ENCODE peak calls at places on chromosomes 4 and X, in five cellular contexts. One of them, this sample, is unnamed.

GRCh38 chr4:121272526-121272925 is 108.3 kb downstream of the QRFPR start:
- DNase-seq in RWPE1: peak; percentile 57
- DNase-seq in nucleus accumbens: no peak
- DNase-seq in immature natural killer cell: no peak
- DNase-seq in AG08395: no peak
- DNase-seq in this sample: no peak

GRCh38 chr4:113823291-113823659 is 61.7 kb upstream of the CAMK2D start:
- DNase-seq in nucleus accumbens: no peak
- DNase-seq in immature natural killer cell: no peak
- DNase-seq in AG08395: no peak
- DNase-seq in RWPE1: no peak
- DNase-seq in this sample: no peak

GRCh38 chrX:96361844-96362243 is 322.8 kb upstream of the DIAPH2 start:
- DNase-seq in AG08395: no peak
- DNase-seq in nucleus accumbens: no peak
- DNase-seq in immature natural killer cell: no peak
- DNase-seq in RWPE1: no peak
- DNase-seq in this sample: no peak

GRCh38 chr4:105596676-105597075 is 44.3 kb downstream of the ARHGEF38 start:
- DNase-seq in AG08395: no peak
- DNase-seq in nucleus accumbens: no peak
- DNase-seq in RWPE1: no peak
- DNase-seq in immature natural killer cell: no peak
- DNase-seq in this sample: no peak

GRCh38 chr4:56742080-56742871 is 61.2 kb upstream of the HOPX start:
- DNase-seq in immature natural killer cell: no peak
- DNase-seq in nucleus accumbens: no peak
- DNase-seq in AG08395: peak; percentile 38
- DNase-seq in RWPE1: no peak
- DNase-seq in this sample: no peak

GRCh38 chrX:112941209-112941788 is 100.7 kb upstream of the AMOT start:
- DNase-seq in AG08395: no peak
- DNase-seq in RWPE1: no peak
- DNase-seq in nucleus accumbens: no peak
- DNase-seq in immature natural killer cell: no peak
- DNase-seq in this sample: no peak

GRCh38 chr4:151417164-151417571 is 8.2 kb downstream of the FHIP1A start:
- DNase-seq in immature natural killer cell: no peak
- DNase-seq in RWPE1: no peak
- DNase-seq in AG08395: no peak
- DNase-seq in nucleus accumbens: no peak
- DNase-seq in this sample: no peak

GRCh38 chr4:109557433-109557832 is 2.6 kb upstream of the MCUB start:
- DNase-seq in immature natural killer cell: no peak
- DNase-seq in nucleus accumbens: no peak
- DNase-seq in AG08395: no peak
- DNase-seq in RWPE1: no peak
- DNase-seq in this sample: no peak

GRCh38 chr4:149095798-149096197 is 653.6 kb upstream of the NR3C2 start:
- DNase-seq in RWPE1: no peak
- DNase-seq in immature natural killer cell: no peak
- DNase-seq in AG08395: peak; percentile 33
- DNase-seq in nucleus accumbens: no peak
- DNase-seq in this sample: no peak

GRCh38 chr4:97123573-97123972 is 1019.7 kb downstream of the STPG2 start:
- DNase-seq in nucleus accumbens: no peak
- DNase-seq in immature natural killer cell: no peak
- DNase-seq in AG08395: no peak
- DNase-seq in RWPE1: no peak
- DNase-seq in this sample: no peak

GRCh38 chrX:444305-444704 is 57.6 kb upstream of the PPP2R3B start:
- DNase-seq in AG08395: no peak
- DNase-seq in nucleus accumbens: no peak
- DNase-seq in immature natural killer cell: no peak
- DNase-seq in RWPE1: no peak
- DNase-seq in this sample: no peak

GRCh38 chrX:101398694-101399093 is 7.9 kb downstream of the RPL36A start:
- DNase-seq in immature natural killer cell: no peak
- DNase-seq in nucleus accumbens: no peak
- DNase-seq in RWPE1: no peak
- DNase-seq in AG08395: no peak
- DNase-seq in this sample: no peak

GRCh38 chrX:69556094-69557011 is 52.2 kb downstream of the NALF2 start:
- DNase-seq in AG08395: no peak
- DNase-seq in immature natural killer cell: no peak
- DNase-seq in RWPE1: peak; percentile 48
- DNase-seq in nucleus accumbens: no peak
- DNase-seq in this sample: no peak

GRCh38 chr4:149718500-149718899 is 97.1 kb downstream of the IQCM start:
- DNase-seq in immature natural killer cell: no peak
- DNase-seq in RWPE1: no peak
- DNase-seq in AG08395: no peak
- DNase-seq in nucleus accumbens: no peak
- DNase-seq in this sample: no peak

GRCh38 chr4:165662341-165662740 is 210.7 kb upstream of the TLL1 start:
- DNase-seq in AG08395: no peak
- DNase-seq in nucleus accumbens: no peak
- DNase-seq in RWPE1: no peak
- DNase-seq in immature natural killer cell: no peak
- DNase-seq in this sample: no peak

GRCh38 chr4:90597927-90598326 is 470.7 kb downstream of the CCSER1 start:
- DNase-seq in RWPE1: no peak
- DNase-seq in immature natural killer cell: no peak
- DNase-seq in nucleus accumbens: no peak
- DNase-seq in AG08395: no peak
- DNase-seq in this sample: no peak

GRCh38 chr4:27350161-27350560 is 489.5 kb downstream of the STIM2 start:
- DNase-seq in nucleus accumbens: no peak
- DNase-seq in AG08395: peak; percentile 9
- DNase-seq in immature natural killer cell: no peak
- DNase-seq in RWPE1: peak; percentile 51
- DNase-seq in this sample: no peak

GRCh38 chr4:89069481-89069880 is 12.5 kb upstream of the FAM13A start:
- DNase-seq in AG08395: no peak
- DNase-seq in immature natural killer cell: no peak
- DNase-seq in RWPE1: no peak
- DNase-seq in nucleus accumbens: no peak
- DNase-seq in this sample: no peak

GRCh38 chr4:110854021-110854678 is 231.3 kb upstream of the PITX2 start:
- DNase-seq in immature natural killer cell: no peak
- DNase-seq in nucleus accumbens: no peak
- DNase-seq in RWPE1: peak; percentile 3
- DNase-seq in AG08395: peak; percentile 78
- DNase-seq in this sample: no peak

GRCh38 chrX:130336531-130336930 is 3.2 kb upstream of the SLC25A14 start:
- DNase-seq in RWPE1: no peak
- DNase-seq in immature natural killer cell: no peak
- DNase-seq in AG08395: no peak
- DNase-seq in nucleus accumbens: no peak
- DNase-seq in this sample: no peak

GRCh38 chr4:12933760-12934221 is 550.3 kb downstream of the RAB28 start:
- DNase-seq in immature natural killer cell: no peak
- DNase-seq in RWPE1: no peak
- DNase-seq in nucleus accumbens: no peak
- DNase-seq in AG08395: no peak
- DNase-seq in this sample: no peak

GRCh38 chrX:72201836-72202536 is 20.4 kb downstream of the PIN4 start:
- DNase-seq in nucleus accumbens: no peak
- DNase-seq in RWPE1: peak; percentile 21
- DNase-seq in AG08395: peak; percentile 50
- DNase-seq in immature natural killer cell: no peak
- DNase-seq in this sample: no peak

GRCh38 chrX:134670241-134670811 is 12.1 kb upstream of the PLAC1 start:
- DNase-seq in RWPE1: peak; percentile 65
- DNase-seq in nucleus accumbens: no peak
- DNase-seq in AG08395: peak; percentile 76
- DNase-seq in immature natural killer cell: no peak
- DNase-seq in this sample: no peak

GRCh38 chr4:57191523-57192034 is 81.4 kb upstream of the IGFBP7 start:
- DNase-seq in RWPE1: no peak
- DNase-seq in immature natural killer cell: no peak
- DNase-seq in nucleus accumbens: no peak
- DNase-seq in AG08395: no peak
- DNase-seq in this sample: no peak

GRCh38 chr4:113979973-113980615 is 647 bp upstream of the ARSJ start:
- DNase-seq in immature natural killer cell: no peak
- DNase-seq in AG08395: peak; percentile 39
- DNase-seq in RWPE1: no peak
- DNase-seq in nucleus accumbens: no peak
- DNase-seq in this sample: no peak

GRCh38 chrX:35826503-35826902 is 28.4 kb downstream of the MAGEB16 start:
- DNase-seq in immature natural killer cell: no peak
- DNase-seq in nucleus accumbens: no peak
- DNase-seq in AG08395: no peak
- DNase-seq in RWPE1: no peak
- DNase-seq in this sample: no peak

This sample was measured in CD4-positive, alpha-beta memory T cell.